ENCODE peak calls at places on chromosomes 3 and 15, in seven cellular contexts. J is upper lobe of left lung; S is HCT116; C is naive thymus-derived CD4-positive, alpha-beta T cell; T is IMR-90; V is sigmoid colon; Q is CD8-positive, alpha-beta memory T cell. W is an unnamed sample. For H3K4me1, the result is how much of the 10 kb centered on the place peaks cover.

GRCh38 chr3:71146673-71147072 is 436.9 kb downstream of the FOXP1 start:
- DNase-seq in J (peak), S (no peak), C (no peak), T (no peak), V (no peak), Q (no peak), W (no peak)

GRCh38 chr3:157248590-157249425 is 88.9 kb upstream of the CCNL1 start:
- DNase-seq in J (no peak), S (peak), C (no peak), T (peak), V (no peak), Q (no peak), W (peak)

GRCh38 chr3:132038198-132038825 is 3.5 kb upstream of the CPNE4 start:
- DNase-seq in J (no peak), S (no peak), C (no peak), T (peak), V (no peak), Q (no peak), W (no peak)

GRCh38 chr3:31105011-31105410 is 210.6 kb upstream of the GADL1 start:
- DNase-seq in J (no peak), S (no peak), C (no peak), T (no peak), V (no peak), Q (no peak), W (no peak)

GRCh38 chr15:73873889-73874511 is 636 bp downstream of the TBC1D21 start:
- DNase-seq in J (no peak), S (peak), C (peak), T (peak), V (no peak), Q (no peak), W (no peak)

GRCh38 chr3:72659609-72660008 is 188.6 kb downstream of the SHQ1 start:
- DNase-seq in J (no peak), S (no peak), C (no peak), T (no peak), V (no peak), Q (no peak), W (no peak)

GRCh38 chr3:27134165-27134796 is 234.9 kb downstream of the NEK10 start:
- DNase-seq in J (no peak), S (peak), C (peak), T (peak), V (peak), Q (peak), W (peak)

GRCh38 chr3:49414753-49415152 is 2.5 kb downstream of the TCTA start:
- DNase-seq in J (no peak), S (no peak), C (no peak), T (no peak), V (no peak), Q (no peak), W (no peak)

GRCh38 chr3:78140274-78140673 is 1100.4 kb downstream of the ROBO2 start:
- DNase-seq in J (no peak), S (no peak), C (no peak), T (peak), V (no peak), Q (no peak), W (no peak)

GRCh38 chr15:91885054-91885453 is 31.5 kb downstream of the SLCO3A1 start:
- DNase-seq in J (no peak), S (no peak), C (no peak), T (no peak), V (no peak), Q (no peak), W (no peak)

GRCh38 chr15:65008989-65009388 is 19.3 kb upstream of the SPG21 start:
- DNase-seq in J (no peak), S (no peak), C (no peak), T (no peak), V (no peak), Q (no peak), W (no peak)

DNA sequence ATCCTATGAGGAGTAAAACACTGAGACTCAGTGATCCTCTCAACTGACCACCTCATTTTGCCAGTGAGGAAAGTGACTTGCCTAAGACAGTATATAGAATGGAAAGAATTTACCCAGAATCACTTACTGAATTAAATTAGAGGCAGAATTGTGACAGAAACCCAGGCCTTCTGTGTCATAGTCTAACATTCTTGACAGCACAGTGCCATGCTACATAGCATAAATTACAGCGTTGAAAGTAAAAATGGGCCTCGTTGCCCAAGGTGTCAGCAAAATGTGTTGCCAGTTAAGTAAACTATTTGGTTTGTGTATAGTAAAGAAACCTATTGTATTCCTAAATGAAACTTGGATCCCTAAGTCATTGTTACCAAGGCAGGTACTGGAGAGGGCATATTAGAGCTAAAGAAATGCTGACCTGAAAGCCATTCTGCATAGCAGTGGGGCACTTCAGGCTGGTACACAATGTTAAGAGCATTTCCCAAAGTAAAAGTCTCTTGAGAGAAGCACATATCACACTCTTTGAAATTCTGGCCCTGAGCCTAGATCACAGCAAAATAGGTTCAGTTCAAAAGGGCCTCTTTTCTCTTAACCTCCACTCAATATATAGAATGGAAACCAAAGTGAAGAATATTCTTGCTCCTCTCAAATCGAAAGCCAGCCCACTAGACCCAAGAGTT is 53.8 kb downstream of the HMG20A start:
- DNase-seq in J (no peak), S (no peak), C (no peak), T (no peak), V (no peak), Q (no peak), W (no peak)
- H3K4me1 ChIP-seq in J (under half), S (under half), C (under half), T (under half), V (under half), Q (under half), W (under half)

GRCh38 chr3:125126323-125126722 is 70.5 kb upstream of the HEG1 start:
- DNase-seq in J (no peak), S (no peak), C (no peak), T (no peak), V (peak), Q (no peak), W (no peak)
- H3K27ac ChIP-seq in J (no peak), S (no peak), C (no peak), T (peak), V (no peak), Q (no peak), W (peak)

DNA sequence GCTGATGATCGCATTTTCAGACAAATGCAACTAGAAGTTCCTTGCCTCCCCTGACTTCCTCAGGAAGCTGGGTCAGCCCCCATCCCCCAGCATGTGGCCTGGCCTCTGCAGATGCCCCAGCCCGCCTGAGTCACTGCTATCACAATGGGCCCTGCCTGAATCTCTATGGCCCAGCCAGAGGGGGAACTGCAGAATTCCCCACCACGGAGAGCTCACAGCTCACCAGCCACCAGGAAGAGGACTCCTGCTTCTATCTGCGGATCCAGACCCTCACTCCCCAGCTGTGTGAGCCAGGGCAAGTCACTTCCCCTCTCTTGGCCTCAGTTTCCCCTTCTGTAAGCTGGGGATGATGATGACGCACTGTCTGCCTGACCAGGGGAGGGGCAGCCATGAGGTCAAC is 6.9 kb downstream of the PLXND1 start:
- DNase-seq in J (peak), S (no peak), C (no peak), T (peak), V (peak), Q (no peak), W (no peak)
- H3K4me1 ChIP-seq in J (half or more), S (under half), C (under half), T (half or more), V (half or more), Q (under half), W (under half)

DNA sequence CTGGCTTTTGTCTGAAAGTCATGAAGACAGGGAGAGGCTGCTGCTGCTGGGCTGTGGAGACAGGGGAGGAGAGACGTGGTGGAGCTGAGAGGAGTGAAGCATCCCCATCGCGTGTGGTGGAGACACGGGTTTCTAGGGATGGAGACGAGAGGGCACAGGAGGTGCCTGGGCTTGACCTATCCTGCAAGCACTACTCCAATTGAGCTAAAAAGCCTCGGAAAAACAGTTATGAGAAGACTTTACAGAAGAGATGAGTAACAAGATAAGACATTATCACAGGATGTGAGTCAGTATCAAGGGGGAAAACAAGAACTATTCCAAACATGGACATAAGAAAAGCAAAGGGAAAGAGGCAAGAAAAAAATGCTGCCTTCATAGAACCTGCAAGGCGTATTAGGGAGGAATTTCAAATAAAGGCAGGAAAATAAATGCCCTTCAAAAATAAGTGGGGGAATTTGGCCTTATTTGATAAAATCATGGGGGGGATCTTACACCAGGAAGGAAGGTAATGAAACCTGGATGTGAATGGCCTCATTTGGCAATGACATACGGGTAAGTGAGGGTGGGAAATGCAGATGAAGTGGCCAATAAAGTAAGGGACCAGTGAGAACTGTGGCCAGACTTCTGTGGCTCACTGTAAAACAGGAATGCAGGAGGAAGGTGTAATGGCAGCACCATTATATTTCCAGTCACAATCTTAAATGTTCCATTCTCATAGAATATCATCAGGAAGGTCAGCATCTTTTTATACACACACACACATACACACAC is 97.9 kb downstream of the PLD1 start:
- DNase-seq in J (no peak), S (no peak), C (no peak), T (peak), V (no peak), Q (no peak), W (no peak)
- H3K27ac ChIP-seq in J (no peak), S (no peak), C (no peak), T (peak), V (no peak), Q (no peak), W (no peak)

DNA sequence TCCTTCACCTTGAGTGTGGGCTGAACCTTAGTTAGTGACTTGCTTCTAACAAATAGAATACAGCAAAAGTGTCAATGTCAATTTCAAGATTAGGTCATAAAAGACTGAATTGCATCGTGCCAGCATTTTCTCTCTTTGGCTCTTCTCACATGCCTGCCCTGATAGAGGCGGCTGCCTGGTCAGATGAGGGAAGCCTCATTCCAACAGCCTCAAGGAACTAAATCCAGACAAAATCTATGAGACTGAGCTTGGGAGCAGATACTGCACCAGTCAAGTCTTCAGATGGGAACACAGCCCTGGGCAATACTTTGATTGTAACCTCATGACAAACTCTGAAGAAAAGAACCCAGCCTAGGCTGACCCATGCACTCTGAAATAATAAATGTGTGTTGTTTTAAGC is 63.5 kb upstream of the MFGE8 start:
- DNase-seq in J (no peak), S (no peak), C (no peak), T (no peak), V (no peak), Q (no peak), W (no peak)
- H3K4me1 ChIP-seq in J (under half), S (under half), C (under half), T (under half), V (under half), Q (under half), W (under half)

DNA sequence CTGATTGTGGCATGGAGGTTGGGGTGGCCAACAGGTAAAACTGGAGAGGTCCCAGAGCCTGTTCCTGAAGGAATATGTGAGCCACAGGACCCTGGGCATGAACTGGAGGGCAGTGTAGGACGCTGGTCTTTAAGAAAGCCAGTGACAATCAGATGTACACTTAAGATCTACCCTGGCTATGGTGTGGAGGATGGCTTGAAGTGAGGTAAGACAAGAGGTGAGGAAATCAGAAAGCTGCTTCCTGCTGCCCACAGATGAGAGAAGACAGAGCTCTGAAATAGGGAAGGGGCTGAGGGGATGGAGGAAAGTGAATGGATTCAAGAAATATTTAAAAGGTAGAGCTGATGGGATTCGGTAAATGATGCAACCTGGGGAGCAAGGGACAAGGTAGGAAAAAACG is 22.7 kb upstream of the KLHL6 start:
- DNase-seq in J (no peak), S (no peak), C (no peak), T (no peak), V (no peak), Q (no peak), W (no peak)
- H3K27ac ChIP-seq in J (no peak), S (no peak), C (no peak), T (no peak), V (no peak), Q (no peak), W (no peak)

GRCh38 chr3:123386477-123387040 is 62.3 kb downstream of the ADCY5 start:
- DNase-seq in J (no peak), S (no peak), C (no peak), T (peak), V (peak), Q (no peak), W (no peak)

GRCh38 chr3:123385981-123386380 is 62.9 kb downstream of the ADCY5 start:
- DNase-seq in J (no peak), S (no peak), C (no peak), T (peak), V (peak), Q (no peak), W (peak)

GRCh38 chr3:123388811-123389210 is 60.1 kb downstream of the ADCY5 start:
- DNase-seq in J (no peak), S (no peak), C (no peak), T (no peak), V (no peak), Q (no peak), W (no peak)

GRCh38 chr3:123389338-123389910 is 59.5 kb downstream of the ADCY5 start:
- DNase-seq in J (no peak), S (no peak), C (no peak), T (no peak), V (no peak), Q (no peak), W (no peak)

DNA sequence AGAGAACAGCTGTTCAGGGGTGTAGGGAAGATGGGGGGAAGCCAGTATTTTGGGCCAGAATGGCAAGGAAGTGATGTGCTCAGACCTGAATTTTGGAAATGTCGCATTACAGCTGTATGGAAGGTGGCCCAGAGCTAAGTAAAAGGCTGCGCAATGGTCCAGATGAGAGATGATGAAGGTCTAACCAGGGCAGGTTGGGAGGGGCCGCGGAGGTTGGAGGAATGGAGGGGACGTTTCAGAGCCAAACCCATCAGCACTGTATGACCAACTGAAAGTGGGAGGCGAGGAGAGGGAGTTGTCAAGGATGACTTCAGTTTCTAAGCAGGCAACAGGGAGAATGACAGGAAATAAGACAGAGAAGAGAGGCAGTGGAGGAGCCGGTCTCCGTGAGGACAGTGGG is 60.8 kb downstream of the ADCY5 start:
- DNase-seq in J (no peak), S (no peak), C (no peak), T (no peak), V (no peak), Q (no peak), W (no peak)
- H3K4me1 ChIP-seq in J (under half), S (under half), C (under half), T (under half), V (half or more), Q (under half), W (under half)